ENCODE peak calls at places on chromosomes 12 and 14, in five cellular contexts. U is lung, V is pancreas, R is tibial nerve, J is Peyer's patch. X is an unnamed sample. For H3K4me1, the result is how much of the 10 kb centered on the place peaks cover.

GRCh38 chr12:124814741-124815613 is 48.7 kb downstream of the SCARB1 start:
- DNase-seq in U (no peak), V (no peak), R (peak), J (no peak), X (no peak)

GRCh38 chr12:572532-572899 is 90.7 kb downstream of the NINJ2 start:
- DNase-seq in U (no peak), V (no peak), R (no peak), J (no peak), X (no peak)

GRCh38 chr12:132057691-132058090 is 86.4 kb downstream of the DDX51 start:
- DNase-seq in U (no peak), V (no peak), R (no peak), J (no peak), X (no peak)

GRCh38 chr12:39173689-39174088 is 268.3 kb upstream of the CPNE8 start:
- DNase-seq in U (no peak), V (no peak), R (no peak), J (no peak), X (no peak)

GRCh38 chr12:18677189-18677588 is 60.6 kb downstream of the PLCZ1 start:
- DNase-seq in U (no peak), V (no peak), R (no peak), J (no peak), X (no peak)

GRCh38 chr14:102316048-102316745 is 3.3 kb upstream of the ZNF839 start:
- DNase-seq in U (no peak), V (no peak), R (peak), J (no peak), X (peak)

GRCh38 chr14:58716706-58717105 is 78.9 kb downstream of the DACT1 start:
- DNase-seq in U (no peak), V (no peak), R (no peak), J (no peak), X (no peak)

GRCh38 chr12:32151552-32151951 is 44.9 kb downstream of the BICD1 start:
- DNase-seq in U (no peak), V (no peak), R (no peak), J (no peak), X (no peak)

GRCh38 chr12:59067068-59067467 is 146.8 kb upstream of the LRIG3 start:
- DNase-seq in U (no peak), V (no peak), R (no peak), J (no peak), X (no peak)

GRCh38 chr14:38127356-38127755 is 80.3 kb upstream of the SSTR1 start:
- DNase-seq in U (no peak), V (no peak), R (no peak), J (no peak), X (no peak)

GRCh38 chr14:60488175-60488574 is 2.3 kb upstream of the C14orf39 start:
- DNase-seq in U (no peak), V (no peak), R (no peak), J (no peak), X (no peak)

GRCh38 chr14:60485600-60486251 is at the start of gene C14orf39:
- DNase-seq in U (no peak), V (peak), R (no peak), J (no peak), X (no peak)

GRCh38 chr14:60485057-60485599 is 735 bp downstream of the C14orf39 start:
- DNase-seq in U (no peak), V (no peak), R (no peak), J (no peak), X (no peak)

GRCh38 chr14:60487211-60487610 is 1.3 kb upstream of the C14orf39 start:
- DNase-seq in U (no peak), V (no peak), R (no peak), J (no peak), X (no peak)

GRCh38 chr14:60490270-60490669 is 4.4 kb upstream of the C14orf39 start:
- DNase-seq in U (no peak), V (no peak), R (no peak), J (no peak), X (no peak)
- H3K4me1 ChIP-seq in U (under half), V (under half), R (under half), J (under half), X (under half)

GRCh38 chr14:80621701-80622100 is 319.8 kb downstream of the CEP128 start:
- DNase-seq in U (no peak), V (no peak), R (no peak), J (no peak), X (no peak)

GRCh38 chr14:80615831-80616230 is 325.7 kb downstream of the CEP128 start:
- DNase-seq in U (no peak), V (no peak), R (no peak), J (no peak), X (no peak)

GRCh38 chr14:80624581-80624980 is 317.0 kb downstream of the CEP128 start:
- DNase-seq in U (no peak), V (no peak), R (no peak), J (no peak), X (no peak)

GRCh38 chr14:80618751-80619329 is 322.7 kb downstream of the CEP128 start:
- DNase-seq in U (no peak), V (no peak), R (no peak), J (no peak), X (no peak)
- TF ChIP-seq CTCF in U (no peak), V (no peak), R (no peak), J (no peak), X (no peak)

GRCh38 chr12:65825323-65825572 is 965 bp downstream of the HMGA2 start:
- DNase-seq in U (no peak), V (no peak), R (no peak), J (no peak), X (no peak)
- H3K4me3 ChIP-seq in U (peak), V (peak), R (peak), J (peak), X (peak)

GRCh38 chr12:13100610-13100881 is 2.9 kb downstream of the GSG1 start:
- DNase-seq in U (no peak), V (no peak), R (no peak), J (no peak), X (no peak)

GRCh38 chr12:13101854-13102375 is 1.6 kb downstream of the GSG1 start:
- DNase-seq in U (no peak), V (no peak), R (no peak), J (no peak), X (no peak)

GRCh38 chr12:13102481-13103195 is 829 bp downstream of the GSG1 start:
- DNase-seq in U (no peak), V (no peak), R (no peak), J (no peak), X (no peak)

GRCh38 chr12:13099910-13100609 is 3.4 kb downstream of the GSG1 start:
- DNase-seq in U (no peak), V (no peak), R (no peak), J (no peak), X (no peak)

GRCh38 chr12:13100882-13101769 is 2.3 kb downstream of the GSG1 start:
- DNase-seq in U (peak), V (peak), R (peak), J (peak), X (peak)
- H3K4me1 ChIP-seq in U (under half), V (under half), R (under half), J (under half), X (under half)

GRCh38 chr12:6843118-6843902 is 2.6 kb downstream of the GNB3 start:
- DNase-seq in U (no peak), V (no peak), R (no peak), J (no peak), X (no peak)
- TF ChIP-seq CTCF in U (no peak), V (no peak), R (no peak), J (peak), X (no peak)

DNA sequence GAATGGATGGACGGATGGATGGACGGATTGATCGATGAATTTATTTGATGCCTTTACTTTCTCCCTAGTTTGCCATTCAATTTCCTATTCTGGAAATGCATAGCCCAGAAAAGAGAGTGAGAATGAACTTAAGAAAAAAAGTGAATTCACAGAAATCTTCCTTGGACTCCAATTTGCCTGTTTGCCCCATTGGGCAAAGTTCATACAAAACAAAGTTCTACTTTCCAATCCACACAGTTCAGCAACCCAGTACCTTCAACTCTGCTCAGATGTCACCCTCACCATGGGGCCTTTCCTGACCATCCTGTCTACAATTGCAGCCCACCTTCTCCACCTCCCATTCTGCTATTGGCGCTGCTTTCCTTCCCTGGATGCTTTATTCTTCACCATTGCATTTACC is 8.2 kb upstream of the NUAK1 start:
- DNase-seq in U (no peak), V (no peak), R (no peak), J (no peak), X (no peak)
- H3K4me3 ChIP-seq in U (no peak), V (no peak), R (no peak), J (no peak), X (no peak)

GRCh38 chr14:75147423-75148071 is 20.7 kb upstream of the NEK9 start:
- DNase-seq in U (peak), V (peak), R (peak), J (peak), X (no peak)

GRCh38 chr14:75143761-75144527 is 17.1 kb upstream of the NEK9 start:
- DNase-seq in U (no peak), V (no peak), R (no peak), J (no peak), X (no peak)

GRCh38 chr14:75141967-75142366 is 15.1 kb upstream of the NEK9 start:
- DNase-seq in U (no peak), V (no peak), R (no peak), J (no peak), X (no peak)

GRCh38 chr14:75142494-75142893 is 15.6 kb upstream of the NEK9 start:
- DNase-seq in U (no peak), V (no peak), R (no peak), J (no peak), X (no peak)

DNA sequence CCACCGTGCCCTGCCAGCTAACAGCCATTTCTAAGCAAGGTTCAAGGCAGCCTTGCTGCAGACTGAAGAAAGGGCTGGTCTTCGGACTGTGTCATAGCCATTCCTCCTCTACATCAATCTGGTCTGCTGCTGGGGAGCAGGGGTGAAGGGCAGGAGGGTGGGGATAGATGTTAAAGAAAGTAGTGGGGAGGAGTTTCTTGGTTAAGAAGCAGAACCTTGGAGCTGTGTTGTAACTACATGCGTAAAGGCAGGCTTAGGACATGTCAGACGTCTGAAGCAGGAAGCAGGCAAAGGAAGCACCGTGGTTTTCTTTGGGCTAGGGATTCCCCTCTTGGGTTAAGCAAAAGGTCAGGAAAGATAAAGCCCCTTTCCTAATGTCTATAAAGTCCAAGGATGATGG is 18.1 kb upstream of the NEK9 start:
- DNase-seq in U (peak), V (no peak), R (peak), J (no peak), X (no peak)
- H3K4me1 ChIP-seq in U (under half), V (under half), R (half or more), J (under half), X (under half)

X was measured in thoracic aorta.